ENCODE peak calls at places on chromosomes 5 and 9, in six cellular contexts. K is IMR-90, R is neuronal stem cell, V is H9, L is H1, T is mesenchymal stem cell. H is an unnamed sample.

GRCh38 chr5:164921722-164922121 is 1416.3 kb downstream of the MAT2B start:
- DNase-seq in K (no peak), R (no peak), V (no peak), L (no peak), T (no peak), H (no peak)

GRCh38 chr5:155616779-155617392 is 603.3 kb downstream of the KIF4B start:
- DNase-seq in K (no peak), R (peak), V (peak), L (peak), T (peak), H (no peak)

GRCh38 chr9:7205806-7206205 is 448.0 kb downstream of the KDM4C start:
- DNase-seq in K (no peak), R (no peak), V (no peak), L (no peak), T (no peak), H (no peak)

GRCh38 chr5:75670571-75670970 is 46.7 kb downstream of the POC5 start:
- DNase-seq in K (peak), R (no peak), V (no peak), L (no peak), T (no peak), H (peak)

GRCh38 chr5:170809551-170809950 is 26.0 kb downstream of the GABRP start:
- DNase-seq in K (peak), R (peak), V (peak), L (peak), T (peak), H (peak)

GRCh38 chr9:96219615-96220257 is 82.2 kb downstream of the HSD17B3 start:
- DNase-seq in K (no peak), R (no peak), V (peak), L (no peak), T (no peak), H (peak)

GRCh38 chr9:117744856-117745389 is 40.7 kb downstream of the TLR4 start:
- DNase-seq in K (no peak), R (peak), V (peak), L (no peak), T (no peak), H (no peak)

GRCh38 chr9:75911390-75911789 is 20.9 kb downstream of the PCSK5 start:
- DNase-seq in K (no peak), R (no peak), V (no peak), L (no peak), T (no peak), H (no peak)

GRCh38 chr9:24127519-24127918 is 301.5 kb upstream of the ELAVL2 start:
- DNase-seq in K (no peak), R (no peak), V (no peak), L (no peak), T (no peak), H (no peak)

GRCh38 chr5:27830551-27830950 is 792.2 kb upstream of the CDH9 start:
- DNase-seq in K (no peak), R (no peak), V (no peak), L (no peak), T (peak), H (peak)

GRCh38 chr5:179261301-179262125 is 83.7 kb downstream of the ADAMTS2 start:
- DNase-seq in K (peak), R (peak), V (peak), L (peak), T (peak), H (no peak)

GRCh38 chr5:53478411-53479044 is 1.9 kb upstream of the FST start:
- DNase-seq in K (peak), R (peak), V (peak), L (no peak), T (peak), H (peak)

GRCh38 chr5:127562252-127562651 is 44.8 kb downstream of the PRRC1 start:
- DNase-seq in K (no peak), R (peak), V (peak), L (no peak), T (peak), H (peak)

GRCh38 chr9:135970128-135970815 is 9.1 kb upstream of the UBAC1 start:
- DNase-seq in K (no peak), R (no peak), V (no peak), L (no peak), T (peak), H (no peak)

GRCh38 chr9:112795946-112796345 is 45.4 kb downstream of the SNX30 start:
- DNase-seq in K (no peak), R (no peak), V (no peak), L (no peak), T (no peak), H (no peak)

GRCh38 chr9:136482046-136482792 is 621 bp downstream of the SEC16A start:
- DNase-seq in K (peak), R (peak), V (no peak), L (no peak), T (peak), H (peak)

GRCh38 chr5:146825033-146825432 is 53.5 kb downstream of the PPP2R2B start:
- DNase-seq in K (peak), R (peak), V (peak), L (no peak), T (peak), H (peak)

GRCh38 chr5:109998208-109998607 is 308.5 kb downstream of the MAN2A1 start:
- DNase-seq in K (no peak), R (no peak), V (no peak), L (no peak), T (no peak), H (no peak)

GRCh38 chr9:133264235-133264764 is 10.7 kb downstream of the ABO start:
- DNase-seq in K (no peak), R (no peak), V (no peak), L (no peak), T (no peak), H (no peak)

GRCh38 chr5:166509085-166509484 is 1782.4 kb upstream of the WWC1 start:
- DNase-seq in K (no peak), R (peak), V (no peak), L (no peak), T (peak), H (peak)

GRCh38 chr9:132555528-132555927 is 26.9 kb upstream of the BARHL1 start:
- DNase-seq in K (no peak), R (no peak), V (no peak), L (no peak), T (no peak), H (no peak)

GRCh38 chr5:134345996-134346395 is 21.0 kb downstream of the CDKL3 start:
- DNase-seq in K (no peak), R (no peak), V (peak), L (no peak), T (no peak), H (peak)

GRCh38 chr5:170442921-170443320 is 53.8 kb upstream of the KCNMB1 start:
- DNase-seq in K (no peak), R (no peak), V (no peak), L (no peak), T (no peak), H (no peak)

GRCh38 chr9:95508242-95508967 is 8.4 kb downstream of the PTCH1 start:
- DNase-seq in K (no peak), R (no peak), V (no peak), L (no peak), T (no peak), H (no peak)

GRCh38 chr5:169201597-169201996 is 99.3 kb downstream of the SLIT3 start:
- DNase-seq in K (no peak), R (no peak), V (no peak), L (no peak), T (no peak), H (no peak)

GRCh38 chr5:118121258-118121657 is 867.1 kb downstream of the DTWD2 start:
- DNase-seq in K (no peak), R (no peak), V (no peak), L (no peak), T (no peak), H (no peak)

GRCh38 chr9:104856413-104856941 is 71.5 kb downstream of the ABCA1 start:
- DNase-seq in K (peak), R (no peak), V (no peak), L (no peak), T (no peak), H (no peak)

GRCh38 chr5:136035837-136036236 is 7.0 kb downstream of the TGFBI start:
- DNase-seq in K (no peak), R (no peak), V (no peak), L (no peak), T (no peak), H (no peak)

GRCh38 chr9:109192732-109193361 is 25.8 kb upstream of the FRRS1L start:
- DNase-seq in K (peak), R (peak), V (peak), L (peak), T (no peak), H (peak)

GRCh38 chr9:92607773-92608172 is 62.2 kb downstream of the IPPK start:
- DNase-seq in K (peak), R (no peak), V (no peak), L (no peak), T (peak), H (no peak)

GRCh38 chr5:96297867-96298266 is 135.2 kb downstream of the PCSK1 start:
- DNase-seq in K (peak), R (no peak), V (no peak), L (no peak), T (peak), H (peak)

GRCh38 chr9:36874921-36875320 is 159.1 kb downstream of the PAX5 start:
- DNase-seq in K (peak), R (no peak), V (no peak), L (no peak), T (peak), H (no peak)

GRCh38 chr5:100546041-100546440 is 10.9 kb downstream of the FAM174A start:
- DNase-seq in K (no peak), R (no peak), V (no peak), L (no peak), T (no peak), H (no peak)

GRCh38 chr5:136082390-136083193 is 50.1 kb upstream of the SMAD5 start:
- DNase-seq in K (peak), R (peak), V (peak), L (no peak), T (peak), H (peak)

GRCh38 chr5:133369161-133369783 is 243.1 kb downstream of the FSTL4 start:
- DNase-seq in K (no peak), R (no peak), V (no peak), L (no peak), T (no peak), H (no peak)

DNA sequence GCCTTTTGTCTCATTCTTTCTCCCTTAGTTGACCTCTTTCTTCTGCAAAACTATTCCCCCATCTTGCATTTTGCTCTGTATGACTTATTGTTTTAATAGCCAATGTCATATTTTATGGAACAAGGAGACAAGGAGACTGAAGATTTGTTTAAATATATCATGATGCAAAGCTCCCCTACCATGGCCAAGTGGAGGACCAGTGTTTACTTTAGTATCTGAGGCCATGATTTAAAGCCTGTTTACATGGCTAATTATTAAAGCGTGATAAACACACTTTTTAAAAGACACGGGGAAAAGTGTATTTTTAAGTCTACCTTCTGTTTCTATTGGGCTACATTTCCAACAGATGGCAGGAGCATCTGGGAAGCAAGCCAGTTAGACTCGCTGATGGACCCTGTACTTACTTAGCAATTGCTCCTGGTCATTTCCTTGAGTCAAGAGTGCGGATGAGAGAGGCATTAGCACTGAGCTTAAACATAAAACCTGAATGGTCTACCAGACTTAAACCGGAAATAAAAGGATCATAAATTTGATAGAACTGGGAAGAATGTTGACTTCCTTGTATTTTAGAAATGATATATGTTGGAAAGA is 480.3 kb upstream of the SEMA6A start:
- DNase-seq in K (no peak), R (no peak), V (no peak), L (no peak), T (peak), H (no peak)
- H2AK5ac ChIP-seq in K (no peak), R (no peak), V (no peak), L (no peak), T (no peak), H (no peak)

DNA sequence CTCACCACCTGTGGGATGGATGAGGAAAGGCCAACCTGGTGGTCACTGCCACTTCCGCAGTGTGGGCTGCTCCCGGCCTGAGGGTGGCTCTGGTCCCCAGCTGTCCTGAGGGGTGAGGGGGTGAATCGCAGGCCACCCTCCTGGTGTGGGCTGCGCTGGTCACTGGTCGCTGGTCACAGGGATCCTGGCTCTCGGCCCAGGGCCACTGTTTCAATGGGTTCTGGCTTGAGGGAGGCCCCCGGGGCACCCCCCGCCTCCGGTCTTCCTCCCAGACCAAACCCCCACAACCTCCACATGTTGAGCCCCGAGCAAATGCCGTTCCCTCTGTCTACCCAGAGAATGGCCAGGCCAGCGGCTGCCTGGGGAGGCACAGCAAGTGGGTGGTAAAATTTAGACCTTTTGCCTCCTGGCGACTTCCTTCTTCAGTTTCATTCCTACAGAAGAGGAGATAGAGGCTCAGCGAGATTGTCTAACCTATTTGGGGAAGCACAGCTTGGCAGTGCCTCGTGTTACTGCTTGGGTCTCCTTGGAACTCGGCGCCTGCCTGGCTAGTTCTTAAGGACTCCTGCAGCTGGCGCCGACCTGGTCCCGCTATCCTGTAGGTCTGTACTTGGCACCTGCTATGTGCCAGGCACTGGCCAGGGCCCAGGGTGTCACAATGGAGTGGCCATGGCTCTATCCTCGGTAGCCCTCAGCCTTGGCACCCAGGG is 48.2 kb downstream of the RXRA start:
- DNase-seq in K (no peak), R (no peak), V (no peak), L (no peak), T (no peak), H (peak)
- H3K4me2 ChIP-seq in K (no peak), R (no peak), V (no peak), L (no peak), T (no peak), H (no peak)

DNA sequence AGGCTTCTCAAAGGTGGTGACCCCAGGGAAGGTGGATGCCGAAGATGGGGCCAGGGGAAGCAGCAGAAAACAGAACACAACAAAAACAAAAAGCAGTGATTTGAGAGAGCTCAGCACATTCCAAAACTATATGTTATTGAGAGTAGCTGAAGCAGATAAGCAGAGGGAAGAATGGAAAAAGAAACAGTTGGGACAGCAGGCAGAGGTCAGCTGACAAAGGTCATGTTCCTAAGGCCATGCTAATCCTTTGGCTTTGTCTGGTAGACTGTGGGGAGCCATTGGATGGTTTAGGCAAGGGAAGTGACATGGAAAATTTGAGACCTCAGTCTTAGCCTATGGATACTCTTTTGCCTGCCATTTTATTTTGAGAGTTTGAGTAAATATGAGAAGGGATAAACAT is 14.5 kb downstream of the DMGDH start:
- DNase-seq in K (no peak), R (peak), V (no peak), L (no peak), T (no peak), H (no peak)
- H3K14ac ChIP-seq in K (no peak), R (no peak), V (no peak), L (no peak), T (no peak), H (no peak)

DNA sequence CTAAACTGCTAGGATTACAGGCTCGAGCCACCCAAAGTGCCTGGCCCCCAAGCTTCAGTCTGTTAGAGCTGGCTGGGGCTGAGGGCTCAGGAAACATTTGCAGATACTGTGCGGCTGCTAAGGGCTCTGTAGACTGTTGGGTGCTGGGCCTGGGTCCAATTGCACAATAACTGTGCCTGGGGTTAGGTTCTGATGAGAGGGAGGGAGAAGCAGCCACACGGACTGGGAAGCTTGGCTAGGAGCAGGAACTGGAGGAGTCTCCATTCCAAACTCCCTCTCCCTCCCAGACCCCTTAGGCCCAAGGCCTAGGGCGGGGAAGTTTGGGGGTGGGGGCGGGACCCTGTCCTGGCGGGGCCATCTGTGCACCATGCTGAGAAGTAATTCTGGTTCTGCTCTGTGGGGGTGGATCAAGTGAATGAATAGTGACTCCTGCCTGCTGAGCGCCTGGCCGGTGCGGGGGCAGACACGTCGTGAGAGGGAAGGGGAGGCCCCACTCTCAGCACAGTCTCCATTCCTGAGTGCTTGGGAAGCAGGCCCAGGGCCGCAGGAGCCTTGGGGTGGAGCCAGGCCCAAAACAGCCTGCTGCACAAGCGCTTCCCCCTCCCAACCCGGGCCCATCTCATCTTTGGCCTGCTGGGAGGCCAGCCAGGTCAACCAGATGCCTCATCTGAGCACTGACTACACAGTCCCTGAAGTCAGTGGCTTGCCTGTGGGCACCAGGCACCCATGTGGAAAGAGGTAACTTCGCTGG is 1.5 kb downstream of the ASS1 start:
- DNase-seq in K (peak), R (no peak), V (no peak), L (no peak), T (peak), H (no peak)
- H2AK5ac ChIP-seq in K (no peak), R (peak), V (no peak), L (peak), T (peak), H (no peak)

GRCh38 chr5:158514353-158514960 is 585.3 kb downstream of the EBF1 start:
- DNase-seq in K (peak), R (no peak), V (no peak), L (no peak), T (peak), H (no peak)
- H3K4me2 ChIP-seq in K (no peak), R (no peak), V (no peak), L (no peak), T (no peak), H (no peak)

GRCh38 chr5:16750445-16750844 is 133.6 kb upstream of the RETREG1 start:
- DNase-seq in K (no peak), R (no peak), V (no peak), L (no peak), T (no peak), H (no peak)
- H3K14ac ChIP-seq in K (no peak), R (no peak), V (no peak), L (no peak), T (no peak), H (no peak)

GRCh38 chr5:73498057-73498992 is at the start of gene BTF3:
- DNase-seq in K (peak), R (peak), V (peak), L (peak), T (peak), H (peak)
- H2AK5ac ChIP-seq in K (peak), R (peak), V (no peak), L (peak), T (peak), H (peak)

DNA sequence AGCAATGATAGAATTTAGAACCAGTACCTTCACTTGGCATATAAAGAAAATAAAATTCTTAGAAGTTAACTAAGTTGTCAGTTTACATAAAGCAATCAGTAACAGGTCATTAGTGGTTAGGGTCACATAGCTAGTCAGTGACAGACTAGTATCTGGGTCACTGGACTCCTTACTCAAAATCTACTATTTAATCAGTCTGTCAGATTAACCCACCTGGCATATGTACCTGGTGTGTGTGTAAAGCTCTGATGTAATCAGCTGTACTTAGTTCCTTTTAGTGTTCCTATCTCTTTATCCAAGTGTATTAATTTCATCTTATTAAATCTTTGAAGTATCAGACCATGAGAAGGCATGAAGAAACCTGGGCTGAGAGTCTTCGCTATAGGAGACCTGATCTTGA is 7.3 kb downstream of the CEP78 start:
- DNase-seq in K (no peak), R (no peak), V (no peak), L (no peak), T (no peak), H (no peak)
- H3K4me2 ChIP-seq in K (no peak), R (no peak), V (no peak), L (no peak), T (no peak), H (no peak)

DNA sequence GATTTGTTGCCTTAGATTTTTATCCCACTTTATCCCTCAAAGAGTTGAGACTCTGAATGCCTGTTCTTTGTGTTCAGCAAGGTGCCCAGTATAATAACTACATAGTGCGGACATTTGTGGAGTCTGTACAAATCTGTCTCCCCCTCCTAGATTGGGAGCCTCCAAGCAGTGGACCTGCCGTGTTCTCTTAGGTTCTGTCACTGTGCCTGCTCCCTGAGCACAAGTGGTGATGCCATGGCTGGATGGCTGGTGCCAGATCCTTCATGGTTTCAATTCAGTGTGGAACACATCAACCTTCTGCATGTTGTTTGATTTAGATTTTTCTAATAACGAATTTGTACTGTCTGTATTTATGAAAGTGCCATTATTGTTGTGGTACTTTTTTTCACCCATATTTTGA is 292.9 kb downstream of the CD180 start:
- DNase-seq in K (no peak), R (no peak), V (no peak), L (no peak), T (no peak), H (no peak)
- H3K14ac ChIP-seq in K (no peak), R (no peak), V (no peak), L (no peak), T (no peak), H (no peak)